ENCODE peak calls at places on chromosomes 11 and 22, in four cellular contexts. R, T, K and U are unnamed samples.

GRCh38 chr11:64887234-64887756 is 8.9 kb upstream of the EHD1 start:
- DNase-seq in T (no peak), K (no peak), R (no peak), U (no peak)

GRCh38 chr11:129739339-129739738 is 76.3 kb upstream of the TMEM45B start:
- DNase-seq in R (no peak), K (no peak), T (no peak), U (no peak)

GRCh38 chr11:11569936-11570491 is 51.8 kb downstream of the GALNT18 start:
- DNase-seq in K (no peak), R (no peak), T (no peak), U (no peak)

GRCh38 chr11:64844330-64845124 is at the start of gene CDC42BPG:
- DNase-seq in T (no peak), R (no peak), K (peak; percentile 64), U (no peak)

GRCh38 chr11:92384316-92384715 is 159.7 kb downstream of the FAT3 start:
- DNase-seq in T (no peak), R (peak; percentile 53), K (no peak), U (no peak)

GRCh38 chr11:2211113-2211971 is 39.7 kb upstream of the TH start:
- DNase-seq in R (no peak), K (no peak), T (no peak), U (no peak)

GRCh38 chr11:6545917-6546605 is 49.0 kb downstream of the DNHD1 start:
- DNase-seq in R (no peak), T (no peak), K (no peak), U (no peak)

GRCh38 chr11:64271339-64272132 is 12.9 kb downstream of the BAD start:
- DNase-seq in T (peak; percentile 52), R (peak; percentile 90), K (peak; percentile 81), U (no peak)

GRCh38 chr22:32331236-32331917 is 26.3 kb upstream of the RFPL3 start:
- DNase-seq in T (no peak), R (no peak), K (no peak), U (peak; percentile 67)

GRCh38 chr11:61049854-61050253 is 52.4 kb upstream of the CD5 start:
- DNase-seq in R (no peak), K (no peak), T (no peak), U (no peak)

GRCh38 chr11:100004541-100004940 is 682.5 kb upstream of the ARHGAP42 start:
- DNase-seq in T (no peak), K (no peak), R (no peak), U (no peak)

GRCh38 chr11:36019722-36020121 is 75.9 kb downstream of the LDLRAD3 start:
- DNase-seq in R (no peak), K (no peak), T (no peak), U (no peak)

GRCh38 chr11:882593-882992 is 28.0 kb downstream of the CHID1 start:
- DNase-seq in T (no peak), R (no peak), K (no peak), U (no peak)

GRCh38 chr11:112663947-112664634 is 297.1 kb upstream of the NCAM1 start:
- DNase-seq in K (no peak), T (no peak), R (no peak), U (no peak)

GRCh38 chr11:68066742-68067141 is 27.9 kb downstream of the TCIRG1 start:
- DNase-seq in T (no peak), K (no peak), R (no peak), U (no peak)

GRCh38 chr22:29710922-29711593 is 8.7 kb upstream of the CABP7 start:
- DNase-seq in R (no peak), T (no peak), K (no peak), U (no peak)